ENCODE peak calls at places on chromosomes 16 and 17, in seven cellular contexts. D is IMR-90, H is neuronal stem cell, J is H1, X is H9, K is trophoblast cell, U is mesenchymal stem cell. S is an unnamed sample. For H3K79me1, the result is how much of the 10 kb centered on the place peaks cover.

GRCh38 chr17:41417576-41418015 is 6.8 kb downstream of the KRT37 start:
- DNase-seq in X (peak), H (no peak), D (peak), J (peak), K (peak), U (no peak), S (peak)

GRCh38 chr16:57380671-57381462 is 8.6 kb downstream of the CX3CL1 start:
- DNase-seq in U (no peak), D (peak), K (no peak), H (no peak), X (no peak), J (no peak), S (no peak)

GRCh38 chr17:37848690-37849616 is 75.3 kb upstream of the TBC1D3K start:
- DNase-seq in X (no peak), U (peak), D (peak), K (peak), H (no peak), J (no peak), S (peak)

GRCh38 chr16:85929259-85929704 is 30.3 kb downstream of the IRF8 start:
- DNase-seq in U (no peak), H (no peak), D (no peak), J (no peak), X (no peak), K (no peak), S (peak)

GRCh38 chr17:43216762-43217613 is 5.3 kb downstream of the TMEM106A start:
- DNase-seq in H (no peak), X (no peak), D (no peak), K (no peak), J (no peak), U (no peak), S (no peak)

GRCh38 chr17:11997147-11997971 is at the start of gene ZNF18:
- DNase-seq in J (peak), D (peak), H (peak), U (peak), X (peak), K (peak), S (peak)

GRCh38 chr17:6953689-6954088 is 42.2 kb upstream of the ALOX12 start:
- DNase-seq in J (no peak), D (no peak), H (no peak), K (no peak), X (no peak), U (no peak), S (no peak)

GRCh38 chr17:29732613-29733012 is 109.9 kb upstream of the CORO6 start:
- DNase-seq in J (no peak), X (no peak), D (peak), K (peak), H (no peak), U (peak), S (peak)

GRCh38 chr16:87698676-87699179 is 67.1 kb downstream of the KLHDC4 start:
- DNase-seq in H (no peak), D (no peak), U (no peak), X (no peak), J (no peak), K (no peak), S (no peak)

GRCh38 chr17:73404246-73404645 is 92.4 kb upstream of the CDC42EP4 start:
- DNase-seq in U (no peak), K (no peak), X (no peak), D (no peak), J (no peak), H (no peak), S (no peak)

GRCh38 chr16:30922960-30923535 is 324 bp upstream of the FBXL19 start:
- DNase-seq in J (peak), X (peak), H (peak), U (peak), K (peak), D (peak), S (peak)

GRCh38 chr17:41518789-41519449 is at the start of gene KRT15:
- DNase-seq in H (no peak), U (no peak), X (no peak), J (no peak), D (peak), K (no peak), S (no peak)

GRCh38 chr16:90047714-90048346 is 28.6 kb upstream of the DBNDD1 start:
- DNase-seq in H (no peak), U (no peak), D (no peak), X (peak), J (peak), K (no peak), S (no peak)

GRCh38 chr16:54938351-54939346 is 8.0 kb downstream of the IRX5 start:
- DNase-seq in K (no peak), X (peak), J (peak), U (peak), D (no peak), H (peak), S (peak)

GRCh38 chr16:51839697-51840462 is 688.8 kb upstream of the SALL1 start:
- DNase-seq in J (no peak), X (no peak), U (peak), H (no peak), D (peak), K (no peak), S (peak)

GRCh38 chr16:50298591-50299507 is 32.5 kb downstream of the ADCY7 start:
- DNase-seq in H (no peak), K (no peak), D (no peak), J (no peak), X (peak), U (no peak), S (no peak)

GRCh38 chr17:34720760-34721159 is 141.4 kb downstream of the TMEM132E start:
- DNase-seq in K (no peak), J (no peak), X (no peak), D (no peak), U (no peak), H (no peak), S (no peak)

GRCh38 chr16:83059237-83059636 is 432.5 kb downstream of the CDH13 start:
- DNase-seq in H (no peak), X (no peak), K (no peak), U (no peak), D (peak), J (no peak), S (no peak)

GRCh38 chr17:18158022-18158600 is 25.5 kb upstream of the ALKBH5 start:
- DNase-seq in X (peak), J (peak), D (peak), K (peak), H (peak), U (peak), S (peak)

GRCh38 chr16:86714166-86714565 is 135.8 kb downstream of the FOXL1 start:
- DNase-seq in H (no peak), J (no peak), K (no peak), X (no peak), U (peak), D (peak), S (peak)

GRCh38 chr17:1029196-1029911 is 32.4 kb downstream of the TIMM22 start:
- DNase-seq in U (peak), K (no peak), H (no peak), X (no peak), D (peak), J (no peak), S (no peak)

GRCh38 chr16:266258-267164 is 9.2 kb downstream of the RGS11 start:
- DNase-seq in D (no peak), J (no peak), K (no peak), H (no peak), U (no peak), X (peak), S (no peak)

GRCh38 chr17:43360376-43360738 is 38.4 kb upstream of the ARL4D start:
- DNase-seq in D (peak), U (no peak), K (peak), J (no peak), H (no peak), X (no peak), S (no peak)

GRCh38 chr17:43917016-43917347 is 9.6 kb upstream of the MPP2 start:
- DNase-seq in H (no peak), D (no peak), X (no peak), K (no peak), J (no peak), U (no peak), S (no peak)

GRCh38 chr17:74605361-74605760 is 13.3 kb upstream of the CD300LD start:
- DNase-seq in K (no peak), J (no peak), H (no peak), X (no peak), D (peak), U (peak), S (no peak)

GRCh38 chr17:53426505-53426904 is 396.2 kb upstream of the KIF2B start:
- DNase-seq in D (no peak), J (no peak), X (no peak), H (no peak), K (no peak), U (no peak), S (no peak)

DNA sequence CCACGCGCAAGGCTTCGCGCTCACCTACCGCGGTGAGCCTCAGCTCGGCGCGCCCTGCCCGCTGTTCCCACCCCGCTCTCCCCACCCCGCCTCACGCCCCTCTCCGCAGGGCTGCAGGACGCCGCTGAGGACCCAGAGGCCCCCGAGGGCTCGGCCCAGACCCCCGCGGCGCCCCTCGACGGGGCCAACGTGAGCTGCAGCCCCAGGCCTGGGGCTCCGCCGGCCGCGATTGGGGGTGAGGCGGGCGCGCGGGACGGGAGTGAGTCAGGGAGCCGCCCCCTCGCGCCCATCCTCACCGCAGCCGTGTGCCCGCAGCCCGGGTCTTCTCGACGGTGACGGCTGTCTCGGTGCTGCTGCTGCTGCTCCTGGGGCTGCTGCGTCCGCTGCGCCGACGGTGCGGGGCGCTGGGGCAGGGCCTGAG is 1.9 kb upstream of the PAQR4 start:
- DNase-seq in H (no peak), U (no peak), K (no peak), X (no peak), J (peak), D (no peak), S (no peak)
- H2BK120ac ChIP-seq in H (no peak), U (no peak), K (no peak), X (no peak), J (no peak), D (no peak), S (no peak)

DNA sequence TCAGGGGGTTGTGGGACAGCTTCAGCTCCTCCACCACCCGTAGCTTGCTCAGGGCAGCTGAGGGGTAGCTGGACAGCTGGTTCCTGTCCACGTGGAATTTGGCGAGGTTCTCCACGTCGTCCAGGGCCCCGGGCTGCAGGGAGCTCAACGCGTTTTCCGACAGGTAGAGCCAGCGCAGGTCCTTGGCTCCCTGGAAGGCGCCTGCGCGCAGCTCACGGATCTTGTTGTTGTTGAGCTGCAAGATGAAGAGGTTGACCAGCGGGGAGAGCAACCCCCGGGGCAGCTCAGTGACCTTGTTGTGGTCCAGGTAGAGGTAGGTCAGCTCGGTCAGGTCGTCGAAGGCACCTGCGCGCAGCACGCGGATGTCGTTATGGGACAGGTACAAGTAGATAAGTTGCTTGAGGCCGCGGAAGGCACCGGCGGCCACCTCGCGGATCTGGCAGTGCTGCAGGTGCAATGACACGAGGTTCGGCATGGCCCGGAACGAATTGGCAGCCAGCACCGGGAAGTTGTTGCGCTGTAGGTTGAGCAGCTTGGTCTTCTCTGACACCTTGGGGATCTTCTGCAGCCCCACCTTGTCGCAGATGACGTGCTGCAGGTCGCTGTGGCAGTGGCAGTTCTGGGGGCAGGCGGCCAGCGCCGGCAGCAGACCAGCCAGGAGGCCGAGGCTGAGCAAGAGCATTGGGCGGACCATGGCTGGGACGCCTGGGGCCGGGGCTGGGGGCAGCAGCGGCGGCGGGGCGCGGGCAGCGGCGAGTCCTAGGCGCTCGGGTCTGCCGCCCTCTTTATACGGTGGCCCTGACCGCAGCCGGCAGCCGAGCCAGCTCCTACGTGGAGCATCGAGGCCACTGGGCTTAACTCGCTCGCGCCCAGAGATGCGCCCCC is at the start of gene CHAD:
- DNase-seq in X (peak), D (no peak), J (peak), H (peak), K (no peak), U (peak), S (no peak)
- H3K79me1 ChIP-seq in X (under half), D (under half), J (under half), H (under half), K (under half), U (under half), S (under half)

DNA sequence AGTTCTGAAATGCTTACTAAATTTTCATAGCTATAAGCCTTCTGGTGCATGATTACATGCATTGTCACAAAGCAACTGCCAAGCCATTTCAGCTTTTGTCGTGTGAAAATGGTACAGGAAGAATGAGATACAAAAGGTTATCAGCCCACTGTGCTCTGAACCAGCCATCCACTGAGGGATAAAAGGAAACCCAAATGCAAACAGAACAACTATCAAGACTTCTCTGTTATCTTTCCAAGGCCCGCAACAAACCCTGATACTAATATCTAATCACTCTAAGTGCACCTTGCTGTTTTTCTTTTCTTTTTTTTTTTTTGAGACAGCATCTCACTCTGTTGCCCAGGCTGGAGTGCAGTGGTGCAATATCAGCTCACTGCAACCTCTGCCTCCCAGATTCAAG is 109.0 kb downstream of the FTO start:
- DNase-seq in D (no peak), H (no peak), K (no peak), J (no peak), X (no peak), U (no peak), S (no peak)
- H2BK120ac ChIP-seq in D (no peak), H (no peak), K (no peak), J (no peak), X (no peak), U (no peak), S (no peak)

DNA sequence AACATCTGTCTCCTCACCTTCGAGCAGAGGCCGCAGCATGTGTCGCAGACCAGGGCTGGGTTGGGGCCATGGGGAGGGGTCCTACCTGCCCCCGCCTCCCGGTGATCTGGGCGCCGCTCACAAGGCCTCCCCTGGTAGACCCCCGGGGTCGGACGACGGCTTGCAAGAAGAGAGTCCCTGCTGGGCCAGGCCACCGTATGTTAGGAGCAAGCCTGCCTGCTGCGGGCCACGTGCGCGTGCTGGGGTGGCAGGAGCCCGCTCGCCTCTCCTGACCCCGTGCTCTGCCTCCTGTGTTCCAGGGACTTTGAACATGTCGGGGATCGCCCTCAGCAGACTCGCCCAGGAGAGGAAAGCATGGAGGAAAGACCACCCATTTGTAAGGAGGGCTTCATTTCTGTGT is 4.3 kb downstream of the UBE2I start:
- DNase-seq in D (no peak), X (no peak), H (no peak), U (no peak), J (no peak), K (no peak), S (no peak)
- H3K79me1 ChIP-seq in D (under half), X (under half), H (under half), U (under half), J (under half), K (under half), S (under half)

DNA sequence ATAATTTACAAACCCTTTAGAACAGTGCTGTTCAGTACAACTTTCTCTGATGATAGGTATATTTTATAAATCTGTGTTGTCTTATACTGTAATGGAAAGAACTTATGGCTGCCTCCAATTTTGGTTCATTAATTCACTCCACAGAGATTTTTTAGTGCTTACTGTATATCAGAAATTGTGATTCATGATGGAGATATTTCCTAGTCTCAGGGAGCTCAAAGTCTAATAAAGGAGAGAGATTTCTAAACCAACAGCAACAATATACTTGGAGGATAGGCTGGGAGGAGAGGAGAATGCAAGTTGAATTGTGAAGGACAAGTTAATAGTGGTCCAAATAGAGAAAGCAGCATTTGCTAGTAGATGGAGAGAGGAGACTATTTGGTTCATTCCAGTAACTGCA is 63.5 kb downstream of the TANC2 start:
- DNase-seq in D (peak), X (no peak), J (no peak), K (no peak), H (no peak), U (peak), S (no peak)
- H2BK120ac ChIP-seq in D (peak), X (no peak), J (no peak), K (no peak), H (no peak), U (no peak), S (no peak)

S was measured in mesendoderm.